ENCODE peak calls at places on chromosomes 12 and 14, in eight cellular contexts. K is GM23338, H is PC-3, R is HCT116, Q is OCI-LY7, L is MM.1S, T is hepatocyte, B is SK-N-SH. U is an unnamed sample.

GRCh38 chr12:118467576-118467975 is 91.2 kb downstream of the SUDS3 start:
- DNase-seq in K (no peak), H (no peak), R (no peak), Q (no peak), L (no peak), T (no peak), B (no peak), U (no peak)

GRCh38 chr12:52741378-52742195 is 35.6 kb downstream of the KRT76 start:
- DNase-seq in K (peak; percentile 89), H (peak; percentile 83), R (peak; percentile 4), Q (peak; percentile 53), L (peak; percentile 74), T (peak; percentile 86), B (no peak), U (peak; percentile 61)

GRCh38 chr12:6069452-6070093 is 54.9 kb downstream of the VWF start:
- DNase-seq in K (no peak), H (no peak), R (no peak), Q (no peak), L (no peak), T (no peak), B (no peak), U (peak; percentile 96)

GRCh38 chr12:52395761-52396434 is 10.2 kb downstream of the KRT82 start:
- DNase-seq in K (peak; percentile 96), H (peak; percentile 78), R (peak; percentile 75), Q (peak; percentile 33), L (peak; percentile 19), T (peak; percentile 47), B (no peak), U (peak; percentile 56)

GRCh38 chr12:109625131-109625559 is 51.6 kb downstream of the MVK start:
- DNase-seq in K (no peak), H (peak; percentile 62), R (peak; percentile 31), Q (no peak), L (no peak), T (peak; percentile 44), B (peak; percentile 85), U (peak; percentile 80)

GRCh38 chr12:109357032-109357431 is 9.3 kb downstream of the MYO1H start:
- DNase-seq in K (no peak), H (no peak), R (no peak), Q (no peak), L (no peak), T (no peak), B (no peak), U (no peak)

GRCh38 chr12:90010089-90010488 is 301.5 kb upstream of the ATP2B1 start:
- DNase-seq in K (peak; percentile 13), H (no peak), R (no peak), Q (no peak), L (no peak), T (no peak), B (no peak), U (peak; percentile 63)

GRCh38 chr12:7959278-7960063 is 23.5 kb upstream of the SLC2A3 start:
- DNase-seq in K (peak; percentile 97), H (peak; percentile 52), R (no peak), Q (peak; percentile 57), L (peak; percentile 77), T (peak; percentile 18), B (no peak), U (peak; percentile 25)

GRCh38 chr14:41605550-41606248 is 977 bp upstream of the LRFN5 start:
- DNase-seq in K (peak; percentile 94), H (no peak), R (no peak), Q (no peak), L (no peak), T (peak; percentile 56), B (no peak), U (peak; percentile 55)

GRCh38 chr12:561908-562593 is 101.2 kb downstream of the NINJ2 start:
- DNase-seq in K (no peak), H (no peak), R (no peak), Q (no peak), L (no peak), T (no peak), B (peak; percentile 52), U (no peak)

GRCh38 chr14:69259531-69260245 is at the start of gene GALNT16:
- DNase-seq in K (peak; percentile 69), H (no peak), R (no peak), Q (no peak), L (no peak), T (peak; percentile 63), B (peak; percentile 92), U (peak; percentile 59)

GRCh38 chr14:92676031-92676430 is 72.4 kb downstream of the LGMN start:
- DNase-seq in K (no peak), H (peak; percentile 16), R (no peak), Q (no peak), L (no peak), T (no peak), B (no peak), U (no peak)

GRCh38 chr12:25827141-25827540 is 131.3 kb upstream of the RASSF8 start:
- DNase-seq in K (no peak), H (no peak), R (no peak), Q (no peak), L (no peak), T (no peak), B (no peak), U (no peak)

GRCh38 chr14:98298481-98299227 is 973.3 kb downstream of the BCL11B start:
- DNase-seq in K (no peak), H (no peak), R (no peak), Q (no peak), L (no peak), T (no peak), B (no peak), U (no peak)

GRCh38 chr12:128794661-128795529 is 28.9 kb downstream of the SLC15A4 start:
- DNase-seq in K (no peak), H (no peak), R (no peak), Q (peak; percentile 83), L (no peak), T (no peak), B (no peak), U (no peak)

GRCh38 chr12:90497923-90498545 is 456.9 kb downstream of the CCER1 start:
- DNase-seq in K (no peak), H (no peak), R (no peak), Q (no peak), L (no peak), T (no peak), B (no peak), U (no peak)

DNA sequence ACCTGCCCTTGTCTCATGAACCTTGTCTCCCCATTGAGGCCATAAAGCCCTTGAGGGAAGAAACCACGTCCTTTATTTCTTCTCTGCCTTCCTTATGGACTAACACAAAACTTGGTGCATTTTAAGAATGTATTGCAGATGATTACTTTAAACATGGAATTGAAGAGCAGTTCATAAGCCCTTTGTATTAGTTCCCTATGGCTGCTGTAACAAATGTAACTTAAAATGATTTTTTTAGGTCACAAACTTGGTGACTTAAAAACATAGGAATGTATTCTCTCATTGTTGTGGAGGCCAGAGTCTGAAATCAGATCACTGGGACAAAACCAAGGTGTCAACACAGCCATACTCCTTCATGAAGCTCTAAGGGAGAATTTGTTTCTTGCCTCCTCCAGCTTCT is 185.5 kb downstream of the PHLDA1 start:
- DNase-seq in K (no peak), H (no peak), R (no peak), Q (no peak), L (no peak), T (no peak), B (no peak), U (no peak)
- TF ChIP-seq EZH2phosphoT487 in K (no peak), H (no peak), R (no peak), Q (no peak), L (no peak), T (no peak), B (no peak), U (no peak)

DNA sequence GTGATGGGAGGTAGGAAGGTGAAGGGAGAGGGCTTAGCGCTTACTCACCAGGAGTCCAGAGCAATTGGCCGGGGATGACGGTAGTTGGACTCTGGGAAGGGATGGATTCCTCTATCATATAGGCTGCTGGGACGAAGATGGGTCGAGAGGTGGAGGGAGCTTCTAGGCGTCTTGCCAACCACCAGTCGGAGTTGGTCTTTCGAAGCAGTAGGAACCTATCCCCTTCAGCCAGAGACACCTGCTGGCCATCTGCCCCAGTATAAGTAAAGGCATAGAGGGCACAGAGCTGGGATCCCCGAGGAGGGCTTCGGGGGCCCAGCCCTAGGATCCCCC is 657 bp downstream of the ARHGAP9 start:
- DNase-seq in K (no peak), H (no peak), R (no peak), Q (peak; percentile 49), L (no peak), T (no peak), B (no peak), U (no peak)
- H3K4me1 ChIP-seq in K (peaks cover 44% of the 10 kb centered on the region), H (no peaks in the 10 kb centered on the region), R (peaks cover 16% of the 10 kb centered on the region), Q (peaks cover 68% of the 10 kb centered on the region), L (peaks cover 8% of the 10 kb centered on the region), T (peaks cover 13% of the 10 kb centered on the region), B (no peaks in the 10 kb centered on the region), U (peaks cover 7% of the 10 kb centered on the region)

DNA sequence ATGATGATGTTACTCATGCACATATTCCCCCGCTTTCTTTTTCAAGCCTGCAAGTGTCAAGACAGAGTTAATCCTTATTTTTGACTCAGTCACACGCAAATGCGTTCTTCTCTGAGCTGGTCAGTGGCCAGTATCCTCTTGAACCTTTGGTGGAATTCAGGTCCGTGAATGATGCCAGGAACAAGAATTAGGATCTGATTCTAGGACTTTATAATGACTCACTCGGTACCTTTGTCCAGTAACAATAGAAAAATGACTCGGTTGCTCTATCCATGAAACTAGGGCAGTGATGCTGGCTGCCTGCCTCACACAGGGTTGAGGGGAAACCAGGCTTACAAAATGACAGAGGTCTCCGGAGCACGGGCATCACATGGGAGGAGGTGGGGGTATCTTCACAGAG is 185.8 kb upstream of the NUDT4 start:
- DNase-seq in K (no peak), H (no peak), R (no peak), Q (no peak), L (no peak), T (no peak), B (no peak), U (peak; percentile 89)
- H3K9me2 ChIP-seq in K (peaks cover 7% of the 10 kb centered on the region), H (no peaks in the 10 kb centered on the region), R (no peaks in the 10 kb centered on the region), Q (no peaks in the 10 kb centered on the region), L (no peaks in the 10 kb centered on the region), T (no peaks in the 10 kb centered on the region), B (no peaks in the 10 kb centered on the region), U (no peaks in the 10 kb centered on the region)

GRCh38 chr14:23151342-23151741 is 32.1 kb downstream of the SLC7A8 start:
- DNase-seq in K (no peak), H (no peak), R (no peak), Q (no peak), L (no peak), T (no peak), B (no peak), U (no peak)

GRCh38 chr14:23149745-23150144 is 30.7 kb upstream of the CEBPE start:
- DNase-seq in K (no peak), H (peak; percentile 41), R (no peak), Q (no peak), L (no peak), T (no peak), B (no peak), U (no peak)

GRCh38 chr14:23154876-23155587 is 28.4 kb downstream of the SLC7A8 start:
- DNase-seq in K (peak; percentile 61), H (peak; percentile 33), R (no peak), Q (no peak), L (no peak), T (peak; percentile 87), B (no peak), U (peak; percentile 95)

GRCh38 chr14:23159516-23159915 is 23.9 kb downstream of the SLC7A8 start:
- DNase-seq in K (no peak), H (no peak), R (no peak), Q (no peak), L (no peak), T (no peak), B (no peak), U (no peak)

GRCh38 chr14:23153891-23154796 is 29.3 kb downstream of the SLC7A8 start:
- DNase-seq in K (peak; percentile 87), H (no peak), R (peak; percentile 38), Q (no peak), L (no peak), T (peak; percentile 74), B (peak; percentile 34), U (peak; percentile 96)
- TF ChIP-seq EZH2phosphoT487 in K (no peak), H (no peak), R (no peak), Q (no peak), L (no peak), T (no peak), B (no peak), U (no peak)

GRCh38 chr12:47822863-47823262 is 3.2 kb upstream of the HDAC7 start:
- DNase-seq in K (no peak), H (peak; percentile 76), R (no peak), Q (no peak), L (no peak), T (no peak), B (no peak), U (no peak)
- H3K4me1 ChIP-seq in K (peaks cover 42% of the 10 kb centered on the region), H (peaks cover 77% of the 10 kb centered on the region), R (peaks cover 55% of the 10 kb centered on the region), Q (peaks cover 66% of the 10 kb centered on the region), L (peaks cover 49% of the 10 kb centered on the region), T (peaks cover 35% of the 10 kb centered on the region), B (peaks cover 23% of the 10 kb centered on the region), U (peaks cover 71% of the 10 kb centered on the region)